ENCODE peak calls at places on chromosomes 13 and 19, in four cellular contexts. Q is GOT3, F is NCI-H82, T is NCI-H2171. W is an unnamed sample.

GRCh38 chr19:4913996-4914735 is 4.9 kb downstream of the UHRF1 start:
- DNase-seq in Q (no peak), F (no peak), T (no peak), W (no peak)

GRCh38 chr13:28582892-28583240 is 76.1 kb upstream of the POMP start:
- DNase-seq in Q (no peak), F (no peak), T (no peak), W (no peak)

GRCh38 chr19:30004403-30004802 is 62.4 kb downstream of the URI1 start:
- DNase-seq in Q (no peak), F (no peak), T (no peak), W (no peak)

GRCh38 chr19:18869231-18869575 is 26.8 kb downstream of the CERS1 start:
- DNase-seq in Q (no peak), F (no peak), T (no peak), W (no peak)

GRCh38 chr19:49689133-49690072 is at the start of gene ADM5:
- DNase-seq in Q (no peak), F (peak), T (peak), W (peak)

GRCh38 chr19:768424-768823 is 17.5 kb downstream of the MISP start:
- DNase-seq in Q (no peak), F (no peak), T (no peak), W (no peak)

GRCh38 chr19:30651066-30651465 is 278.9 kb downstream of the ZNF536 start:
- DNase-seq in Q (no peak), F (no peak), T (no peak), W (no peak)

GRCh38 chr19:55044771-55045716 is 7.0 kb upstream of the GP6 start:
- DNase-seq in Q (no peak), F (no peak), T (no peak), W (no peak)

GRCh38 chr19:18741566-18742121 is 49.5 kb downstream of the COMP start:
- DNase-seq in Q (no peak), F (no peak), T (no peak), W (no peak)

GRCh38 chr19:39971380-39971841 is 446 bp downstream of the PSMC4 start:
- DNase-seq in Q (no peak), F (peak), T (no peak), W (no peak)

GRCh38 chr13:25881946-25882574 is 169.8 kb downstream of the SHISA2 start:
- DNase-seq in Q (no peak), F (peak), T (no peak), W (no peak)

GRCh38 chr19:17424743-17425365 is 5.0 kb downstream of the MVB12A start:
- DNase-seq in Q (no peak), F (peak), T (no peak), W (no peak)

W was measured in activated naive CD4-positive, alpha-beta T cell treated with anti-CD3 and anti-CD28 coated beads, Interleukin-2, amount 50 U/mL, for 16 hours.